ENCODE peak calls at places on chromosomes 7 and 10, in ten cellular contexts. P is SK-N-MC; V is activated CD4-positive, alpha-beta T cell treated with anti-CD3 and anti-CD28 coated beads for 24 hours; M is EL; N is iPS-NIHi11; K is fibroblast of gingiva; D is LHCN-M2; W is stimulated activated effector memory CD8-positive, alpha-beta T cell treated with anti-CD3 and anti-CD28 coated beads, Interleukin-12 subunit alpha, Interleukin-12 subunit beta, amount 100 ng/mL, for 72 hours; B is NCI-H1092 treated with DMSO at 0.1 percent for 48 hours; Y is Right ventricle myocardium superior. C is an unnamed sample.

GRCh38 chr10:86217386-86218080 is 149.1 kb downstream of the GRID1 start:
- DNase-seq in D (no peak), B (no peak), N (no peak), P (no peak), K (no peak), M (no peak), W (no peak), Y (no peak), V (no peak), C (no peak)

GRCh38 chr7:83806538-83806937 is 157.6 kb upstream of the SEMA3E start:
- DNase-seq in N (no peak), W (no peak), V (no peak), D (no peak), K (no peak), M (no peak), P (no peak), Y (no peak), B (no peak), C (no peak)

GRCh38 chr7:4049202-4049601 is 632.9 kb upstream of the FOXK1 start:
- DNase-seq in P (no peak), B (no peak), K (no peak), V (no peak), D (no peak), M (no peak), Y (no peak), N (no peak), W (no peak), C (no peak)

GRCh38 chr10:101561068-101561915 is 26.8 kb downstream of the POLL start:
- DNase-seq in K (no peak), W (no peak), N (no peak), P (no peak), B (peak; percentile 11), M (no peak), D (no peak), V (no peak), Y (no peak), C (no peak)

GRCh38 chr7:114660007-114660406 is 245.4 kb downstream of the FOXP2 start:
- DNase-seq in W (no peak), P (no peak), D (no peak), N (no peak), K (no peak), Y (no peak), V (no peak), B (peak; percentile 89), M (no peak), C (no peak)

GRCh38 chr7:25786958-25787730 is 364.9 kb upstream of the NFE2L3 start:
- DNase-seq in D (no peak), M (peak; percentile 22), K (no peak), P (no peak), B (no peak), V (no peak), N (no peak), W (no peak), Y (no peak), C (no peak)

GRCh38 chr7:16295558-16295957 is 125.8 kb downstream of the CRPPA start:
- DNase-seq in V (no peak), B (no peak), N (no peak), W (no peak), P (no peak), M (no peak), K (peak; percentile 41), D (no peak), Y (no peak), C (no peak)

GRCh38 chr7:55048221-55048859 is 29.5 kb downstream of the EGFR start:
- DNase-seq in B (peak; percentile 50), Y (no peak), K (no peak), M (no peak), D (no peak), P (no peak), N (no peak), W (no peak), V (no peak), C (peak; percentile 44)

GRCh38 chr7:47405921-47406765 is 175.8 kb downstream of the TNS3 start:
- DNase-seq in D (peak; percentile 75), P (no peak), N (peak; percentile 42), M (peak; percentile 19), W (no peak), Y (peak; percentile 86), K (peak; percentile 21), B (no peak), V (no peak), C (peak; percentile 65)

GRCh38 chr7:141427134-141427533 is 124.1 kb upstream of the AGK start:
- DNase-seq in W (no peak), B (no peak), V (no peak), N (no peak), P (no peak), D (no peak), Y (no peak), K (no peak), M (no peak), C (no peak)

GRCh38 chr10:36676321-36677169 is 448.9 kb upstream of the ANKRD30A start:
- DNase-seq in N (no peak), K (peak; percentile 49), B (peak; percentile 79), D (peak; percentile 45), Y (no peak), P (no peak), W (no peak), M (no peak), V (no peak), C (peak; percentile 43)

GRCh38 chr10:30705086-30705624 is 75.6 kb upstream of the LYZL2 start:
- DNase-seq in W (peak; percentile 78), V (no peak), M (no peak), B (peak; percentile 14), Y (no peak), D (no peak), K (no peak), P (no peak), N (no peak), C (no peak)

GRCh38 chr10:66180651-66181318 is 745.1 kb upstream of the LRRTM3 start:
- DNase-seq in W (no peak), M (peak; percentile 52), N (peak; percentile 66), K (peak; percentile 20), Y (no peak), B (peak; percentile 19), P (peak; percentile 20), D (peak; percentile 50), V (peak; percentile 28), C (peak; percentile 44)

GRCh38 chr10:26439436-26440090 is 1.4 kb downstream of the APBB1IP start:
- DNase-seq in V (no peak), B (no peak), W (no peak), N (no peak), D (no peak), K (no peak), Y (no peak), M (peak; percentile 53), P (no peak), C (no peak)

GRCh38 chr7:130231792-130232191 is 24.1 kb downstream of the SSMEM1 start:
- DNase-seq in M (no peak), W (no peak), P (no peak), Y (no peak), D (no peak), B (no peak), K (no peak), N (no peak), V (no peak), C (no peak)

GRCh38 chr7:48158404-48158803 is 12.9 kb upstream of the ABCA13 start:
- DNase-seq in W (no peak), M (peak; percentile 72), Y (no peak), V (no peak), B (no peak), K (peak; percentile 6), P (no peak), D (peak; percentile 91), N (no peak), C (peak; percentile 63)

GRCh38 chr10:36188461-36188860 is 546.4 kb upstream of the FZD8 start:
- DNase-seq in V (no peak), P (no peak), W (no peak), B (peak; percentile 18), Y (no peak), N (no peak), D (no peak), M (no peak), K (no peak), C (no peak)

GRCh38 chr10:78688221-78688944 is 380.4 kb upstream of the ZMIZ1 start:
- DNase-seq in Y (no peak), N (peak; percentile 41), M (no peak), P (no peak), K (no peak), D (no peak), V (no peak), B (no peak), W (no peak), C (no peak)

GRCh38 chr10:71632896-71633600 is 86.5 kb downstream of the C10orf105 start:
- DNase-seq in W (no peak), K (no peak), N (no peak), D (no peak), B (no peak), Y (no peak), P (no peak), V (no peak), M (no peak), C (no peak)

GRCh38 chr7:153473189-153473588 is 579.0 kb upstream of the DPP6 start:
- DNase-seq in V (no peak), Y (no peak), W (no peak), B (no peak), N (no peak), P (no peak), K (no peak), M (no peak), D (no peak), C (no peak)

GRCh38 chr7:129100827-129101166 is 43.7 kb upstream of the TSPAN33 start:
- DNase-seq in V (no peak), B (no peak), M (no peak), D (no peak), W (no peak), Y (no peak), K (no peak), N (no peak), P (no peak), C (no peak)

GRCh38 chr7:93013471-93014061 is 104.2 kb downstream of the SAMD9 start:
- DNase-seq in V (no peak), W (no peak), M (peak; percentile 9), Y (no peak), K (no peak), P (no peak), D (no peak), N (no peak), B (no peak), C (no peak)

GRCh38 chr10:33122014-33122788 is 164.2 kb upstream of the ITGB1 start:
- DNase-seq in V (no peak), W (no peak), N (no peak), P (no peak), M (peak; percentile 91), B (no peak), D (peak; percentile 59), K (peak; percentile 98), Y (no peak), C (peak; percentile 89)

GRCh38 chr10:1368772-1369171 is 312.6 kb downstream of the WDR37 start:
- DNase-seq in W (no peak), N (peak; percentile 81), P (no peak), M (no peak), K (no peak), B (no peak), Y (no peak), D (peak; percentile 2), V (no peak), C (peak; percentile 11)

GRCh38 chr10:61918989-61919388 is 17.5 kb downstream of the ARID5B start:
- DNase-seq in K (no peak), B (no peak), N (no peak), Y (no peak), P (no peak), M (no peak), V (no peak), D (no peak), W (no peak), C (no peak)

GRCh38 chr10:89342219-89342966 is 14.6 kb downstream of the IFIT3 start:
- DNase-seq in V (no peak), D (peak; percentile 87), P (no peak), K (peak; percentile 94), N (no peak), Y (peak; percentile 61), B (no peak), W (no peak), M (peak; percentile 83), C (peak; percentile 88)

GRCh38 chr10:59688921-59689351 is 20.7 kb downstream of the SLC16A9 start:
- DNase-seq in M (no peak), V (no peak), P (no peak), N (no peak), Y (no peak), W (no peak), K (no peak), D (peak; percentile 21), B (no peak), C (peak; percentile 7)

GRCh38 chr7:140525741-140526140 is 46.4 kb upstream of the MKRN1 start:
- DNase-seq in K (no peak), P (no peak), B (no peak), Y (peak; percentile 40), N (no peak), D (no peak), V (peak; percentile 2), W (no peak), M (no peak), C (peak; percentile 19)

C was measured in M059J.